ENCODE peak calls at places on chromosomes 2 and 18, in seven cellular contexts. U, O, H, R, Z, A and P are unnamed samples.

GRCh38 chr2:119739580-119740255 is 20.0 kb upstream of the PTPN4 start:
- DNase-seq in U (no peak), O (no peak), H (no peak), R (no peak), Z (no peak), A (no peak), P (no peak)

GRCh38 chr2:188138313-188138712 is 153.4 kb upstream of the GULP1 start:
- DNase-seq in U (no peak), O (no peak), H (no peak), R (no peak), Z (no peak), A (no peak), P (no peak)

GRCh38 chr2:43389581-43390466 is 163.4 kb upstream of the ZFP36L2 start:
- DNase-seq in U (no peak), O (no peak), H (peak), R (no peak), Z (no peak), A (peak), P (no peak)

GRCh38 chr2:170742896-170743529 is 27.2 kb upstream of the ERICH2 start:
- DNase-seq in U (no peak), O (no peak), H (no peak), R (no peak), Z (no peak), A (no peak), P (no peak)

GRCh38 chr2:37414470-37414949 is 70.1 kb downstream of the QPCT start:
- DNase-seq in U (no peak), O (peak), H (peak), R (no peak), Z (no peak), A (peak), P (peak)

GRCh38 chr2:138071720-138072719 is 107.7 kb downstream of the HNMT start:
- DNase-seq in U (no peak), O (no peak), H (peak), R (no peak), Z (no peak), A (no peak), P (no peak)

GRCh38 chr2:166000401-166000800 is 46.8 kb upstream of the TTC21B start:
- DNase-seq in U (no peak), O (peak), H (no peak), R (no peak), Z (no peak), A (no peak), P (no peak)

GRCh38 chr2:3638456-3638810 is 19.6 kb upstream of the ALLC start:
- DNase-seq in U (no peak), O (no peak), H (no peak), R (no peak), Z (peak), A (no peak), P (no peak)

GRCh38 chr2:222272446-222273035 is 26.3 kb downstream of the PAX3 start:
- DNase-seq in U (no peak), O (no peak), H (peak), R (no peak), Z (no peak), A (no peak), P (no peak)

GRCh38 chr2:121368841-121369240 is 83.8 kb upstream of the TFCP2L1 start:
- DNase-seq in U (no peak), O (no peak), H (no peak), R (no peak), Z (no peak), A (no peak), P (no peak)

GRCh38 chr2:7992612-7993596 is 689.0 kb upstream of the ID2 start:
- DNase-seq in U (no peak), O (no peak), H (peak), R (no peak), Z (no peak), A (no peak), P (no peak)

GRCh38 chr2:136917281-136917680 is 151.9 kb downstream of the THSD7B start:
- DNase-seq in U (no peak), O (no peak), H (peak), R (no peak), Z (no peak), A (no peak), P (no peak)

GRCh38 chr2:158893057-158893456 is 75.4 kb upstream of the TANC1 start:
- DNase-seq in U (no peak), O (no peak), H (no peak), R (no peak), Z (no peak), A (no peak), P (no peak)

GRCh38 chr2:196376984-196377877 is 205.9 kb upstream of the STK17B start:
- DNase-seq in U (no peak), O (no peak), H (no peak), R (no peak), Z (no peak), A (no peak), P (no peak)

GRCh38 chr18:54192415-54192814 is 32.1 kb downstream of the MBD2 start:
- DNase-seq in U (no peak), O (no peak), H (peak), R (no peak), Z (no peak), A (no peak), P (no peak)

GRCh38 chr2:207565736-207566135 is 36.0 kb downstream of the CREB1 start:
- DNase-seq in U (no peak), O (no peak), H (no peak), R (no peak), Z (no peak), A (no peak), P (no peak)

GRCh38 chr2:150485114-150485870 is 2.2 kb downstream of the RND3 start:
- DNase-seq in U (peak), O (no peak), H (peak), R (no peak), Z (peak), A (peak), P (no peak)

GRCh38 chr18:10070581-10071000 is 156.8 kb downstream of the VAPA start:
- DNase-seq in U (no peak), O (peak), H (no peak), R (no peak), Z (no peak), A (no peak), P (no peak)

GRCh38 chr2:127659408-127660290 is 13.7 kb downstream of the GPR17 start:
- DNase-seq in U (no peak), O (no peak), H (no peak), R (no peak), Z (peak), A (no peak), P (no peak)

GRCh38 chr2:116585654-116586053 is 1228.8 kb upstream of the DDX18 start:
- DNase-seq in U (no peak), O (no peak), H (peak), R (no peak), Z (no peak), A (no peak), P (no peak)

GRCh38 chr2:233081731-233082221 is 21.6 kb downstream of the INPP5D start:
- DNase-seq in U (no peak), O (no peak), H (no peak), R (no peak), Z (peak), A (no peak), P (no peak)

GRCh38 chr2:219250044-219250781 is 2.8 kb upstream of the TUBA4B start:
- DNase-seq in U (no peak), O (no peak), H (no peak), R (no peak), Z (no peak), A (no peak), P (no peak)

GRCh38 chr2:38394041-38394440 is 17.0 kb upstream of the ATL2 start:
- DNase-seq in U (no peak), O (no peak), H (no peak), R (no peak), Z (no peak), A (no peak), P (no peak)

GRCh38 chr2:16653799-16654198 is 11.8 kb downstream of the CYRIA start:
- DNase-seq in U (no peak), O (no peak), H (no peak), R (no peak), Z (no peak), A (no peak), P (no peak)

GRCh38 chr2:27025281-27025800 is 7.4 kb upstream of the TMEM214 start:
- DNase-seq in U (peak), O (no peak), H (no peak), R (no peak), Z (no peak), A (no peak), P (no peak)

GRCh38 chr2:10614940-10615339 is 74.8 kb downstream of the NOL10 start:
- DNase-seq in U (no peak), O (peak), H (no peak), R (no peak), Z (no peak), A (no peak), P (no peak)

GRCh38 chr2:210459407-210459806 is 17.2 kb downstream of the LANCL1 start:
- DNase-seq in U (no peak), O (no peak), H (no peak), R (no peak), Z (no peak), A (no peak), P (no peak)

GRCh38 chr2:202237787-202238233 is 587 bp downstream of the SUMO1 start:
- DNase-seq in U (no peak), O (peak), H (peak), R (no peak), Z (peak), A (no peak), P (no peak)

GRCh38 chr2:42071762-42072161 is 23.9 kb downstream of the PKDCC start:
- DNase-seq in U (no peak), O (no peak), H (no peak), R (no peak), Z (no peak), A (no peak), P (no peak)

GRCh38 chr2:222982909-222983265 is 69.1 kb upstream of the KCNE4 start:
- DNase-seq in U (no peak), O (no peak), H (no peak), R (no peak), Z (no peak), A (no peak), P (no peak)

GRCh38 chr2:144886847-144887246 is 366.9 kb upstream of the ZEB2 start:
- DNase-seq in U (no peak), O (no peak), H (no peak), R (no peak), Z (no peak), A (no peak), P (no peak)

GRCh38 chr2:106885981-106886915 is at the start of gene ST6GAL2:
- DNase-seq in U (no peak), O (no peak), H (peak), R (no peak), Z (no peak), A (no peak), P (no peak)